ENCODE peak calls at places on chromosomes 4 and X, in eight cellular contexts. X is IMR-90; G is heart left ventricle; C is transverse colon; Y is CD4-positive, alpha-beta memory T cell; E is thyroid gland; A is upper lobe of left lung; W is AG09309. M is an unnamed sample.

GRCh38 chrX:105738162-105738561 is 84.2 kb upstream of the NRK start:
- DNase-seq in X (no peak), G (no peak), C (no peak), Y (no peak), E (no peak), A (no peak), W (no peak), M (no peak)

GRCh38 chr4:95219109-95219508 is 329.7 kb downstream of the UNC5C start:
- DNase-seq in X (peak; percentile 89), G (no peak), C (no peak), Y (no peak), E (no peak), A (no peak), W (peak; percentile 29), M (no peak)

GRCh38 chr4:32858971-32859370 is 2138.8 kb downstream of the PCDH7 start:
- DNase-seq in X (peak; percentile 31), G (no peak), C (no peak), Y (no peak), E (no peak), A (no peak), W (peak; percentile 10), M (no peak)

GRCh38 chr4:82823062-82823461 is 24.5 kb upstream of the SCD5 start:
- DNase-seq in X (peak; percentile 84), G (no peak), C (no peak), Y (no peak), E (no peak), A (no peak), W (no peak), M (no peak)

GRCh38 chr4:152258804-152259708 is 276.8 kb downstream of the FBXW7 start:
- DNase-seq in X (peak; percentile 73), G (no peak), C (no peak), Y (no peak), E (no peak), A (no peak), W (peak; percentile 63), M (no peak)

GRCh38 chrX:49995021-49995731 is 72.8 kb downstream of the CLCN5 start:
- DNase-seq in X (peak; percentile 77), G (no peak), C (no peak), Y (no peak), E (no peak), A (no peak), W (peak; percentile 11), M (no peak)

GRCh38 chr4:13162886-13163285 is 321.3 kb downstream of the RAB28 start:
- DNase-seq in X (no peak), G (no peak), C (no peak), Y (no peak), E (no peak), A (no peak), W (no peak), M (no peak)

GRCh38 chr4:83197555-83198235 is 83.2 kb upstream of the PLAC8 start:
- DNase-seq in X (no peak), G (no peak), C (peak; percentile 80), Y (no peak), E (no peak), A (peak; percentile 74), W (no peak), M (no peak)

GRCh38 chr4:168141733-168142132 is 49.4 kb downstream of the ANXA10 start:
- DNase-seq in X (no peak), G (no peak), C (no peak), Y (no peak), E (no peak), A (no peak), W (no peak), M (no peak)

GRCh38 chrX:7798327-7798726 is 44.6 kb upstream of the VCX start:
- DNase-seq in X (no peak), G (no peak), C (no peak), Y (no peak), E (no peak), A (no peak), W (no peak), M (no peak)

GRCh38 chr4:156169011-156169410 is 215.3 kb upstream of the CTSO start:
- DNase-seq in X (peak; percentile 95), G (peak; percentile 26), C (no peak), Y (no peak), E (no peak), A (no peak), W (peak; percentile 83), M (no peak)

GRCh38 chrX:155009994-155010472 is 12.5 kb downstream of the F8 start:
- DNase-seq in X (no peak), G (no peak), C (no peak), Y (no peak), E (no peak), A (no peak), W (no peak), M (no peak)

GRCh38 chrX:67781132-67781531 is 237.3 kb downstream of the AR start:
- DNase-seq in X (no peak), G (peak; percentile 18), C (no peak), Y (no peak), E (no peak), A (no peak), W (no peak), M (no peak)

DNA sequence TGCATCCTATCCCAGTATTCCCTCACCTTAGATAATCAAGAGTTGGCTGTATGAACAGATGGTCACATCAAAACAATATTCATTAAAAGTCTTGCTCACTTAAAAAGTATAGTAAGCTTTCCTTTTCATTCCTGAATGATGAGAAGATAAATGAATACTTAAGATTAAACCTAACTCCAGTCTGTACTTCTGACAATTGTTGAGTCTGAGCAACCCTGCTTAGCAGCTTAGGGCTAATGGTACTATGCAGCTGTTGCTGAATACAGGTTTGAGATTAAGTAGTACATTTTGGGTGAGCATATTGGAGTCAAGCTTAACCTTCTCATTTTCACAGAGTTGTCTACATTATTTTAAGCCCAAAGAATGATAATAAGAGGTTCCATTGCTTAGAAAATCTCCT is 121.7 kb upstream of the ETNPPL start:
- DNase-seq in X (peak; percentile 31), G (no peak), C (no peak), Y (no peak), E (no peak), A (no peak), W (no peak), M (no peak)
- H3K4me3 ChIP-seq in X (no peak overlapping the region), G (no peak overlapping the region), C (no peak overlapping the region), Y (no peak overlapping the region), E (no peak overlapping the region), A (no peak overlapping the region), W (no peak overlapping the region), M (no peak overlapping the region)

DNA sequence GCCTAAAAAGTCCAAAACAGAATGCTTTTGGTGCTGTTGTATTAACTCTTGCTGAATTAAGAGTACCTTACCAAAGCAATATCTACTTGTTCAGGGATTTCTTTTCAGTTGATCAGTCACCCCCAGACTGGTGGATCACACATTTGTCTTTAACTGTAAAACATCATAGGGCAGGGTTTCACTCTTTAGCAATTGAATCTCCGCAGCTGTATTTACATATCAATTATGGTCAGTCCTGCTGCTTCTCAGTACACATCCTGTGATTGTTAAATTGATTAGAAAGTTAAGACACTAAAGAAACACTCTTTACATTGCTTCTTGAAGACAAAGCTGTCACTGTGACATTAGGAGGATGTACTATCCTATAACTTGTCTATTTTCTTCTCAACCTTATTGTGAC is 277.1 kb upstream of the ADGRL3 start:
- DNase-seq in X (no peak), G (no peak), C (no peak), Y (no peak), E (no peak), A (no peak), W (no peak), M (no peak)
- H3K4me3 ChIP-seq in X (no peak overlapping the region), G (no peak overlapping the region), C (no peak overlapping the region), Y (no peak overlapping the region), E (no peak overlapping the region), A (no peak overlapping the region), W (no peak overlapping the region), M (no peak overlapping the region)

GRCh38 chr4:113758361-113758760 is 3.2 kb downstream of the CAMK2D start:
- DNase-seq in X (peak; percentile 81), G (no peak), C (no peak), Y (no peak), E (no peak), A (no peak), W (peak; percentile 81), M (no peak)
- H3K4me3 ChIP-seq in X (peak overlapping the region; percentile 23), G (no peak overlapping the region), C (no peak overlapping the region), Y (no peak overlapping the region), E (no peak overlapping the region), A (no peak overlapping the region), W (no peak overlapping the region), M (no peak overlapping the region)

GRCh38 chr4:103778221-103778620 is 58.4 kb upstream of the TACR3 start:
- DNase-seq in X (no peak), G (no peak), C (no peak), Y (no peak), E (no peak), A (no peak), W (no peak), M (no peak)

GRCh38 chr4:103774326-103774725 is 54.5 kb upstream of the TACR3 start:
- DNase-seq in X (no peak), G (no peak), C (no peak), Y (no peak), E (no peak), A (no peak), W (no peak), M (no peak)

GRCh38 chr4:103773691-103774231 is 54.0 kb upstream of the TACR3 start:
- DNase-seq in X (no peak), G (no peak), C (no peak), Y (no peak), E (no peak), A (no peak), W (no peak), M (no peak)
- H3K4me3 ChIP-seq in X (no peak overlapping the region), G (no peak overlapping the region), C (no peak overlapping the region), Y (no peak overlapping the region), E (no peak overlapping the region), A (no peak overlapping the region), W (no peak overlapping the region), M (no peak overlapping the region)

GRCh38 chrX:40007746-40008705 is 89.7 kb downstream of the BCOR start:
- DNase-seq in X (no peak), G (no peak), C (no peak), Y (no peak), E (no peak), A (no peak), W (no peak), M (no peak)

GRCh38 chrX:40004916-40005289 is 92.9 kb downstream of the BCOR start:
- DNase-seq in X (no peak), G (no peak), C (no peak), Y (no peak), E (no peak), A (no peak), W (no peak), M (no peak)

GRCh38 chrX:40007136-40007535 is 90.6 kb downstream of the BCOR start:
- DNase-seq in X (no peak), G (no peak), C (no peak), Y (no peak), E (no peak), A (no peak), W (no peak), M (no peak)

GRCh38 chrX:40005290-40006011 is 92.3 kb downstream of the BCOR start:
- DNase-seq in X (no peak), G (no peak), C (no peak), Y (no peak), E (no peak), A (no peak), W (no peak), M (no peak)

GRCh38 chrX:40006025-40007017 is 91.4 kb downstream of the BCOR start:
- DNase-seq in X (no peak), G (peak; percentile 42), C (peak; percentile 71), Y (no peak), E (peak; percentile 74), A (no peak), W (no peak), M (no peak)
- H3K4me3 ChIP-seq in X (no peak overlapping the region), G (no peak overlapping the region), C (peak overlapping the region; percentile 22), Y (peak overlapping the region; percentile 24), E (no peak overlapping the region), A (peak overlapping the region; percentile 29), W (no peak overlapping the region), M (no peak overlapping the region)